ENCODE peak calls at places on chromosomes 3 and 15, in nine cellular contexts. One of them, this sample, is unnamed.

GRCh38 chr3:28745904-28746617 is 397.4 kb upstream of the AZI2 start:
- DNase-seq in transverse colon: no peak
- DNase-seq in right lobe of liver: no peak
- DNase-seq in ovary: no peak
- DNase-seq in lower leg skin: no peak
- DNase-seq in NB4: no peak
- DNase-seq in sigmoid colon: no peak
- DNase-seq in A549: no peak
- DNase-seq in testis: no peak
- DNase-seq in this sample: no peak

GRCh38 chr3:195253981-195254432 is 17.0 kb downstream of the XXYLT1 start:
- DNase-seq in testis: no peak
- DNase-seq in sigmoid colon: peak
- DNase-seq in NB4: no peak
- DNase-seq in transverse colon: no peak
- DNase-seq in A549: no peak
- DNase-seq in right lobe of liver: no peak
- DNase-seq in ovary: no peak
- DNase-seq in lower leg skin: peak
- DNase-seq in this sample: no peak

GRCh38 chr3:132803889-132804288 is 81.7 kb upstream of the NPHP3 start:
- DNase-seq in lower leg skin: no peak
- DNase-seq in NB4: peak
- DNase-seq in A549: no peak
- DNase-seq in ovary: no peak
- DNase-seq in transverse colon: no peak
- DNase-seq in sigmoid colon: no peak
- DNase-seq in testis: no peak
- DNase-seq in right lobe of liver: no peak
- DNase-seq in this sample: no peak

GRCh38 chr3:56839784-56840724 is 38.3 kb upstream of the ARHGEF3 start:
- DNase-seq in ovary: no peak
- DNase-seq in right lobe of liver: no peak
- DNase-seq in A549: peak
- DNase-seq in NB4: no peak
- DNase-seq in sigmoid colon: no peak
- DNase-seq in transverse colon: no peak
- DNase-seq in lower leg skin: no peak
- DNase-seq in testis: no peak
- DNase-seq in this sample: no peak

GRCh38 chr3:134610455-134611385 is 40.1 kb downstream of the KY start:
- DNase-seq in NB4: no peak
- DNase-seq in testis: no peak
- DNase-seq in transverse colon: no peak
- DNase-seq in sigmoid colon: no peak
- DNase-seq in right lobe of liver: no peak
- DNase-seq in ovary: no peak
- DNase-seq in A549: no peak
- DNase-seq in lower leg skin: no peak
- DNase-seq in this sample: no peak

GRCh38 chr15:50128266-50128665 is 9.2 kb upstream of the ATP8B4 start:
- DNase-seq in A549: no peak
- DNase-seq in transverse colon: peak
- DNase-seq in right lobe of liver: no peak
- DNase-seq in NB4: peak
- DNase-seq in sigmoid colon: peak
- DNase-seq in lower leg skin: peak
- DNase-seq in testis: peak
- DNase-seq in ovary: no peak
- DNase-seq in this sample: no peak

GRCh38 chr3:123635220-123635619 is 50.4 kb upstream of the HACD2 start:
- DNase-seq in testis: no peak
- DNase-seq in lower leg skin: no peak
- DNase-seq in ovary: no peak
- DNase-seq in sigmoid colon: peak
- DNase-seq in transverse colon: no peak
- DNase-seq in right lobe of liver: no peak
- DNase-seq in NB4: no peak
- DNase-seq in A549: no peak
- DNase-seq in this sample: peak

GRCh38 chr3:169710619-169711018 is 47.1 kb upstream of the MECOM start:
- DNase-seq in right lobe of liver: no peak
- DNase-seq in A549: no peak
- DNase-seq in sigmoid colon: no peak
- DNase-seq in transverse colon: no peak
- DNase-seq in testis: no peak
- DNase-seq in lower leg skin: no peak
- DNase-seq in ovary: no peak
- DNase-seq in NB4: no peak
- DNase-seq in this sample: no peak

GRCh38 chr15:85008474-85009260 is 27.0 kb downstream of the PDE8A start:
- DNase-seq in transverse colon: no peak
- DNase-seq in right lobe of liver: no peak
- DNase-seq in sigmoid colon: no peak
- DNase-seq in ovary: no peak
- DNase-seq in lower leg skin: no peak
- DNase-seq in NB4: peak
- DNase-seq in testis: no peak
- DNase-seq in A549: no peak
- DNase-seq in this sample: no peak

GRCh38 chr3:97958796-97959195 is 13.4 kb downstream of the RIOX2 start:
- DNase-seq in testis: no peak
- DNase-seq in NB4: peak
- DNase-seq in A549: no peak
- DNase-seq in transverse colon: no peak
- DNase-seq in sigmoid colon: no peak
- DNase-seq in ovary: no peak
- DNase-seq in lower leg skin: no peak
- DNase-seq in right lobe of liver: no peak
- DNase-seq in this sample: no peak

GRCh38 chr15:27492021-27492621 is 521.1 kb downstream of the GABRG3 start:
- DNase-seq in ovary: no peak
- DNase-seq in right lobe of liver: no peak
- DNase-seq in transverse colon: no peak
- DNase-seq in A549: no peak
- DNase-seq in testis: no peak
- DNase-seq in sigmoid colon: no peak
- DNase-seq in lower leg skin: no peak
- DNase-seq in NB4: no peak
- DNase-seq in this sample: no peak

GRCh38 chr3:67901681-67902080 is 247.3 kb upstream of the SUCLG2 start:
- DNase-seq in right lobe of liver: no peak
- DNase-seq in ovary: no peak
- DNase-seq in lower leg skin: no peak
- DNase-seq in A549: no peak
- DNase-seq in transverse colon: no peak
- DNase-seq in testis: no peak
- DNase-seq in NB4: peak
- DNase-seq in sigmoid colon: no peak
- DNase-seq in this sample: no peak

GRCh38 chr15:22944651-22945050 is 35.5 kb downstream of the CYFIP1 start:
- DNase-seq in A549: no peak
- DNase-seq in sigmoid colon: peak
- DNase-seq in NB4: no peak
- DNase-seq in right lobe of liver: no peak
- DNase-seq in ovary: no peak
- DNase-seq in lower leg skin: no peak
- DNase-seq in transverse colon: peak
- DNase-seq in testis: no peak
- DNase-seq in this sample: no peak

GRCh38 chr3:172213168-172213567 is 173.8 kb downstream of the FNDC3B start:
- DNase-seq in right lobe of liver: no peak
- DNase-seq in A549: no peak
- DNase-seq in transverse colon: no peak
- DNase-seq in sigmoid colon: no peak
- DNase-seq in testis: no peak
- DNase-seq in NB4: no peak
- DNase-seq in lower leg skin: no peak
- DNase-seq in ovary: no peak
- DNase-seq in this sample: no peak

GRCh38 chr3:22106213-22106867 is 355.3 kb upstream of the ZNF385D start:
- DNase-seq in sigmoid colon: no peak
- DNase-seq in transverse colon: no peak
- DNase-seq in right lobe of liver: peak
- DNase-seq in testis: no peak
- DNase-seq in ovary: no peak
- DNase-seq in lower leg skin: no peak
- DNase-seq in NB4: no peak
- DNase-seq in A549: no peak
- DNase-seq in this sample: no peak

GRCh38 chr3:99637041-99637380 is 1.4 kb upstream of the COL8A1 start:
- DNase-seq in right lobe of liver: no peak
- DNase-seq in testis: no peak
- DNase-seq in lower leg skin: no peak
- DNase-seq in A549: no peak
- DNase-seq in transverse colon: no peak
- DNase-seq in sigmoid colon: no peak
- DNase-seq in NB4: no peak
- DNase-seq in ovary: no peak
- DNase-seq in this sample: no peak

GRCh38 chr3:152054315-152054714 is 180.9 kb downstream of the SUCNR1 start:
- DNase-seq in transverse colon: no peak
- DNase-seq in testis: no peak
- DNase-seq in NB4: no peak
- DNase-seq in right lobe of liver: no peak
- DNase-seq in sigmoid colon: no peak
- DNase-seq in lower leg skin: no peak
- DNase-seq in ovary: no peak
- DNase-seq in A549: no peak
- DNase-seq in this sample: no peak

GRCh38 chr3:179281825-179282224 is 30.9 kb upstream of the KCNMB3 start:
- DNase-seq in lower leg skin: no peak
- DNase-seq in right lobe of liver: no peak
- DNase-seq in A549: no peak
- DNase-seq in transverse colon: no peak
- DNase-seq in ovary: no peak
- DNase-seq in NB4: no peak
- DNase-seq in testis: no peak
- DNase-seq in sigmoid colon: no peak
- DNase-seq in this sample: no peak

GRCh38 chr15:97443101-97443500 is 517.4 kb upstream of the ARRDC4 start:
- DNase-seq in sigmoid colon: no peak
- DNase-seq in ovary: no peak
- DNase-seq in NB4: no peak
- DNase-seq in lower leg skin: no peak
- DNase-seq in transverse colon: no peak
- DNase-seq in testis: no peak
- DNase-seq in A549: no peak
- DNase-seq in right lobe of liver: no peak
- DNase-seq in this sample: no peak

GRCh38 chr3:64218746-64219145 is 6.5 kb downstream of the PRICKLE2 start:
- DNase-seq in ovary: no peak
- DNase-seq in A549: no peak
- DNase-seq in lower leg skin: no peak
- DNase-seq in testis: no peak
- DNase-seq in NB4: no peak
- DNase-seq in transverse colon: no peak
- DNase-seq in right lobe of liver: no peak
- DNase-seq in sigmoid colon: no peak
- DNase-seq in this sample: no peak

GRCh38 chr3:155254445-155254844 is 39.0 kb downstream of the STRIT1 start:
- DNase-seq in testis: no peak
- DNase-seq in NB4: peak
- DNase-seq in transverse colon: no peak
- DNase-seq in A549: no peak
- DNase-seq in sigmoid colon: no peak
- DNase-seq in lower leg skin: no peak
- DNase-seq in right lobe of liver: no peak
- DNase-seq in ovary: no peak
- DNase-seq in this sample: no peak

GRCh38 chr15:40070608-40071218 is 31.7 kb upstream of the SRP14 start:
- DNase-seq in lower leg skin: no peak
- DNase-seq in ovary: no peak
- DNase-seq in NB4: no peak
- DNase-seq in sigmoid colon: no peak
- DNase-seq in right lobe of liver: no peak
- DNase-seq in A549: no peak
- DNase-seq in testis: no peak
- DNase-seq in transverse colon: no peak
- DNase-seq in this sample: no peak
- TF ChIP-seq POLR2A in lower leg skin: no peak
- TF ChIP-seq POLR2A in ovary: no peak
- TF ChIP-seq POLR2A in NB4: no peak
- TF ChIP-seq POLR2A in sigmoid colon: no peak
- TF ChIP-seq POLR2A in right lobe of liver: no peak
- TF ChIP-seq POLR2A in A549: no peak
- TF ChIP-seq POLR2A in testis: no peak
- TF ChIP-seq POLR2A in transverse colon: no peak
- TF ChIP-seq POLR2A in this sample: no peak

DNA sequence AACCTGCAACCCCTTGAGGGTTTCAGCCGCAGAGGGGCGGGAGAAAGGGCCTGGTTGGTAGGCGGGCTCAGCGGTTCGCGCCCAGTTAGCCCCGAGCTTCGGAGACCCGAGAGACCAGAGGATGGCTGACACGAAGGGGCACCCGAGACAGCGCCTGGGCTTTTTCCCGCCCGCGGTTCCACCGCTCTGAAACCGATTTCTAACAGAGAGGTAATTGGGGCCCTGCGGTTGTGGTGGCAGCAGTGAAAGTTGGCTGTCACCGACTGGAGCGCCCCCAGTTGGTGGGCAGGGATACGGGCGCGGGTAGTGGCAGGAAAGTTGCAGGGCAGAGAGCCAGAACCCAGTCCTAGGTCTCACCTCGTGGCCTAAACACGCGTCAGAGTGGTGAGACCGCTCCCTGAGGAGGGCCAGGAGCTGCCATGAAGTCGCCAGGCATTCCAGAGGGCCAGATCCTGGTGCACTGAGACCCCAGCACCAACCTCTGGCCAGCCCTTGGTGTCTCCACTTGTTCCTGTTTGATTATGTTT is 590 bp upstream of the ELL3 start:
- DNase-seq in transverse colon: peak
- DNase-seq in right lobe of liver: peak
- DNase-seq in testis: peak
- DNase-seq in NB4: peak
- DNase-seq in sigmoid colon: peak
- DNase-seq in ovary: peak
- DNase-seq in lower leg skin: peak
- DNase-seq in A549: no peak
- DNase-seq in this sample: peak
- TF ChIP-seq POLR2A in transverse colon: no peak
- TF ChIP-seq POLR2A in right lobe of liver: no peak
- TF ChIP-seq POLR2A in testis: no peak
- TF ChIP-seq POLR2A in NB4: peak
- TF ChIP-seq POLR2A in sigmoid colon: no peak
- TF ChIP-seq POLR2A in ovary: peak
- TF ChIP-seq POLR2A in lower leg skin: no peak
- TF ChIP-seq POLR2A in A549: no peak
- TF ChIP-seq POLR2A in this sample: peak

GRCh38 chr15:63073497-63074172 is 31.1 kb downstream of the TPM1 start:
- DNase-seq in testis: no peak
- DNase-seq in right lobe of liver: no peak
- DNase-seq in lower leg skin: no peak
- DNase-seq in ovary: no peak
- DNase-seq in A549: no peak
- DNase-seq in sigmoid colon: no peak
- DNase-seq in NB4: no peak
- DNase-seq in transverse colon: no peak
- DNase-seq in this sample: no peak
- TF ChIP-seq POLR2A in testis: no peak
- TF ChIP-seq POLR2A in right lobe of liver: no peak
- TF ChIP-seq POLR2A in lower leg skin: no peak
- TF ChIP-seq POLR2A in ovary: no peak
- TF ChIP-seq POLR2A in A549: no peak
- TF ChIP-seq POLR2A in sigmoid colon: no peak
- TF ChIP-seq POLR2A in NB4: no peak
- TF ChIP-seq POLR2A in transverse colon: no peak
- TF ChIP-seq POLR2A in this sample: no peak

GRCh38 chr15:45198337-45199135 is 10.8 kb upstream of the SHF start:
- DNase-seq in right lobe of liver: peak
- DNase-seq in lower leg skin: peak
- DNase-seq in testis: peak
- DNase-seq in transverse colon: peak
- DNase-seq in A549: peak
- DNase-seq in ovary: peak
- DNase-seq in NB4: peak
- DNase-seq in sigmoid colon: peak
- DNase-seq in this sample: peak
- TF ChIP-seq POLR2A in right lobe of liver: peak
- TF ChIP-seq POLR2A in lower leg skin: peak
- TF ChIP-seq POLR2A in testis: peak
- TF ChIP-seq POLR2A in transverse colon: peak
- TF ChIP-seq POLR2A in A549: peak
- TF ChIP-seq POLR2A in ovary: peak
- TF ChIP-seq POLR2A in NB4: peak
- TF ChIP-seq POLR2A in sigmoid colon: peak
- TF ChIP-seq POLR2A in this sample: peak

This sample was measured in H54.